ENCODE peak calls at places on chromosomes 16 and 17, in nine cellular contexts. One of them, this sample, is unnamed.
A peak's percentile ranks its signal among the peaks of the same experiment; 100 is the strongest.

GRCh38 chr17:70810609-70811008 is 641.3 kb downstream of the KCNJ2 start:
- DNase-seq in A549: no peak
- DNase-seq in pancreas: no peak
- DNase-seq in activated CD8-positive, alpha-beta T cell treated with anti-CD3 and anti-CD28 coated beads for 36 hours: no peak
- DNase-seq in kidney epithelial cell: no peak
- DNase-seq in fibroblast of lung: peak; percentile 77
- DNase-seq in IMR-90: peak; percentile 70
- DNase-seq in adrenal gland: no peak
- DNase-seq in fibroblast of mammary gland: no peak
- DNase-seq in this sample: peak; percentile 19

GRCh38 chr16:31868701-31869167 is 4.9 kb upstream of the ZNF267 start:
- DNase-seq in A549: peak; percentile 66
- DNase-seq in pancreas: no peak
- DNase-seq in activated CD8-positive, alpha-beta T cell treated with anti-CD3 and anti-CD28 coated beads for 36 hours: peak; percentile 91
- DNase-seq in kidney epithelial cell: no peak
- DNase-seq in fibroblast of lung: peak; percentile 78
- DNase-seq in IMR-90: peak; percentile 72
- DNase-seq in adrenal gland: peak; percentile 93
- DNase-seq in fibroblast of mammary gland: peak; percentile 70
- DNase-seq in this sample: no peak

GRCh38 chr16:23518435-23518891 is 8.2 kb upstream of the GGA2 start:
- DNase-seq in A549: no peak
- DNase-seq in pancreas: no peak
- DNase-seq in activated CD8-positive, alpha-beta T cell treated with anti-CD3 and anti-CD28 coated beads for 36 hours: no peak
- DNase-seq in kidney epithelial cell: no peak
- DNase-seq in fibroblast of lung: peak; percentile 51
- DNase-seq in IMR-90: peak; percentile 32
- DNase-seq in adrenal gland: no peak
- DNase-seq in fibroblast of mammary gland: no peak
- DNase-seq in this sample: no peak

GRCh38 chr17:64653985-64654355 is 8.1 kb downstream of the SMURF2 start:
- DNase-seq in A549: no peak
- DNase-seq in pancreas: no peak
- DNase-seq in activated CD8-positive, alpha-beta T cell treated with anti-CD3 and anti-CD28 coated beads for 36 hours: no peak
- DNase-seq in kidney epithelial cell: no peak
- DNase-seq in fibroblast of lung: peak; percentile 49
- DNase-seq in IMR-90: no peak
- DNase-seq in adrenal gland: no peak
- DNase-seq in fibroblast of mammary gland: peak; percentile 35
- DNase-seq in this sample: no peak

GRCh38 chr17:73007447-73007846 is 85.0 kb downstream of the SLC39A11 start:
- DNase-seq in A549: no peak
- DNase-seq in pancreas: no peak
- DNase-seq in activated CD8-positive, alpha-beta T cell treated with anti-CD3 and anti-CD28 coated beads for 36 hours: no peak
- DNase-seq in kidney epithelial cell: no peak
- DNase-seq in fibroblast of lung: peak; percentile 67
- DNase-seq in IMR-90: peak; percentile 80
- DNase-seq in adrenal gland: no peak
- DNase-seq in fibroblast of mammary gland: peak; percentile 59
- DNase-seq in this sample: no peak

GRCh38 chr17:80970044-80970761 is 21.4 kb upstream of the CHMP6 start:
- DNase-seq in A549: peak; percentile 44
- DNase-seq in pancreas: peak; percentile 76
- DNase-seq in activated CD8-positive, alpha-beta T cell treated with anti-CD3 and anti-CD28 coated beads for 36 hours: peak; percentile 73
- DNase-seq in kidney epithelial cell: no peak
- DNase-seq in fibroblast of lung: peak; percentile 27
- DNase-seq in IMR-90: no peak
- DNase-seq in adrenal gland: no peak
- DNase-seq in fibroblast of mammary gland: no peak
- DNase-seq in this sample: no peak

GRCh38 chr16:57734308-57734924 is 1.2 kb upstream of the KATNB1 start:
- DNase-seq in A549: no peak
- DNase-seq in pancreas: peak; percentile 29
- DNase-seq in activated CD8-positive, alpha-beta T cell treated with anti-CD3 and anti-CD28 coated beads for 36 hours: no peak
- DNase-seq in kidney epithelial cell: no peak
- DNase-seq in fibroblast of lung: no peak
- DNase-seq in IMR-90: no peak
- DNase-seq in adrenal gland: no peak
- DNase-seq in fibroblast of mammary gland: no peak
- DNase-seq in this sample: no peak

GRCh38 chr17:81063488-81064093 is 28.6 kb downstream of the BAIAP2 start:
- DNase-seq in A549: no peak
- DNase-seq in pancreas: no peak
- DNase-seq in activated CD8-positive, alpha-beta T cell treated with anti-CD3 and anti-CD28 coated beads for 36 hours: no peak
- DNase-seq in kidney epithelial cell: no peak
- DNase-seq in fibroblast of lung: no peak
- DNase-seq in IMR-90: no peak
- DNase-seq in adrenal gland: no peak
- DNase-seq in fibroblast of mammary gland: no peak
- DNase-seq in this sample: no peak

GRCh38 chr17:72510454-72511016 is 389.7 kb downstream of the SOX9 start:
- DNase-seq in A549: no peak
- DNase-seq in pancreas: no peak
- DNase-seq in activated CD8-positive, alpha-beta T cell treated with anti-CD3 and anti-CD28 coated beads for 36 hours: no peak
- DNase-seq in kidney epithelial cell: no peak
- DNase-seq in fibroblast of lung: peak; percentile 46
- DNase-seq in IMR-90: peak; percentile 27
- DNase-seq in adrenal gland: no peak
- DNase-seq in fibroblast of mammary gland: no peak
- DNase-seq in this sample: no peak

GRCh38 chr17:76736349-76737081 is 616 bp downstream of the SRSF2 start:
- DNase-seq in A549: peak; percentile 62
- DNase-seq in pancreas: peak; percentile 93
- DNase-seq in activated CD8-positive, alpha-beta T cell treated with anti-CD3 and anti-CD28 coated beads for 36 hours: peak; percentile 71
- DNase-seq in kidney epithelial cell: no peak
- DNase-seq in fibroblast of lung: peak; percentile 65
- DNase-seq in IMR-90: peak; percentile 60
- DNase-seq in adrenal gland: peak; percentile 88
- DNase-seq in fibroblast of mammary gland: peak; percentile 50
- DNase-seq in this sample: peak; percentile 39

GRCh38 chr17:44352922-44353655 is 8.0 kb downstream of the GRN start:
- DNase-seq in A549: no peak
- DNase-seq in pancreas: peak; percentile 72
- DNase-seq in activated CD8-positive, alpha-beta T cell treated with anti-CD3 and anti-CD28 coated beads for 36 hours: no peak
- DNase-seq in kidney epithelial cell: no peak
- DNase-seq in fibroblast of lung: no peak
- DNase-seq in IMR-90: no peak
- DNase-seq in adrenal gland: no peak
- DNase-seq in fibroblast of mammary gland: no peak
- DNase-seq in this sample: no peak

GRCh38 chr17:27422601-27423000 is 33.6 kb upstream of the KSR1 start:
- DNase-seq in A549: no peak
- DNase-seq in pancreas: no peak
- DNase-seq in activated CD8-positive, alpha-beta T cell treated with anti-CD3 and anti-CD28 coated beads for 36 hours: no peak
- DNase-seq in kidney epithelial cell: no peak
- DNase-seq in fibroblast of lung: no peak
- DNase-seq in IMR-90: no peak
- DNase-seq in adrenal gland: no peak
- DNase-seq in fibroblast of mammary gland: no peak
- DNase-seq in this sample: no peak

GRCh38 chr16:85129846-85130706 is 17.8 kb upstream of the CIBAR2 start:
- DNase-seq in A549: no peak
- DNase-seq in pancreas: no peak
- DNase-seq in activated CD8-positive, alpha-beta T cell treated with anti-CD3 and anti-CD28 coated beads for 36 hours: no peak
- DNase-seq in kidney epithelial cell: no peak
- DNase-seq in fibroblast of lung: peak; percentile 67
- DNase-seq in IMR-90: peak; percentile 68
- DNase-seq in adrenal gland: no peak
- DNase-seq in fibroblast of mammary gland: peak; percentile 69
- DNase-seq in this sample: no peak

GRCh38 chr17:1143573-1143972 is 36.2 kb downstream of the ABR start:
- DNase-seq in A549: no peak
- DNase-seq in pancreas: no peak
- DNase-seq in activated CD8-positive, alpha-beta T cell treated with anti-CD3 and anti-CD28 coated beads for 36 hours: no peak
- DNase-seq in kidney epithelial cell: no peak
- DNase-seq in fibroblast of lung: peak; percentile 48
- DNase-seq in IMR-90: peak; percentile 34
- DNase-seq in adrenal gland: no peak
- DNase-seq in fibroblast of mammary gland: no peak
- DNase-seq in this sample: no peak

DNA sequence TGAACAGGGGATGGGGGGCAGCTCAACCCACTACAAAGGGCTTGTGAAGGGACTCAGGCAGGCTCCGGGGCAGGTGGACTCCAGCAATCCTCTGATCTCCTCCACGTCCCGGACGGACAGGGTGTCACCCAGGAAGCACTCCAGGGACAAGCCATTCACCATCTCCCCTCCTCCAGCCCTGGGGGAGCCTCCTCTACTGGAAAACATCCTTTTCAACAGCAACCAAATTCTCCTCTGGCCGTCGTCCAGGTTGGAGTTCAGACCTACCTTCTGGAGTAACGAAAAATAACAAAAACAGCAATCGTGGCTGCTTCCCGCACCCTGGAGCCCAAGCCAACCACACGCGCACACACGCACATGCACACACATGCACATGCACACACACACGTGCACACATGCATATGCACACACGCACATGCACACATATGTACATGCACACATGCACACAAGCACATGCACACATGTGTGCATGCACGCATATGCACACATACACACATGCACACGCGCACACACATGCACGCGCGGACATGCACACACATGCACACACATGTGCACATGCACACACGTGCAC is 8.9 kb upstream of the RBFOX3 start:
- DNase-seq in A549: no peak
- DNase-seq in pancreas: peak; percentile 20
- DNase-seq in activated CD8-positive, alpha-beta T cell treated with anti-CD3 and anti-CD28 coated beads for 36 hours: no peak
- DNase-seq in kidney epithelial cell: no peak
- DNase-seq in fibroblast of lung: no peak
- DNase-seq in IMR-90: no peak
- DNase-seq in adrenal gland: peak; percentile 24
- DNase-seq in fibroblast of mammary gland: no peak
- DNase-seq in this sample: no peak
- TF ChIP-seq CTCF in A549: no peak
- TF ChIP-seq CTCF in pancreas: no peak
- TF ChIP-seq CTCF in activated CD8-positive, alpha-beta T cell treated with anti-CD3 and anti-CD28 coated beads for 36 hours: no peak
- TF ChIP-seq CTCF in kidney epithelial cell: no peak
- TF ChIP-seq CTCF in fibroblast of lung: no peak
- TF ChIP-seq CTCF in IMR-90: no peak
- TF ChIP-seq CTCF in adrenal gland: no peak
- TF ChIP-seq CTCF in fibroblast of mammary gland: no peak
- TF ChIP-seq CTCF in this sample: no peak

GRCh38 chr17:63476857-63477470 is at the start of gene ACE:
- DNase-seq in A549: peak; percentile 62
- DNase-seq in pancreas: peak; percentile 80
- DNase-seq in activated CD8-positive, alpha-beta T cell treated with anti-CD3 and anti-CD28 coated beads for 36 hours: peak; percentile 53
- DNase-seq in kidney epithelial cell: no peak
- DNase-seq in fibroblast of lung: no peak
- DNase-seq in IMR-90: peak; percentile 15
- DNase-seq in adrenal gland: no peak
- DNase-seq in fibroblast of mammary gland: no peak
- DNase-seq in this sample: no peak
- TF ChIP-seq CTCF in A549: no peak
- TF ChIP-seq CTCF in pancreas: no peak
- TF ChIP-seq CTCF in activated CD8-positive, alpha-beta T cell treated with anti-CD3 and anti-CD28 coated beads for 36 hours: peak; percentile 4
- TF ChIP-seq CTCF in kidney epithelial cell: no peak
- TF ChIP-seq CTCF in fibroblast of lung: no peak
- TF ChIP-seq CTCF in IMR-90: no peak
- TF ChIP-seq CTCF in adrenal gland: no peak
- TF ChIP-seq CTCF in fibroblast of mammary gland: no peak
- TF ChIP-seq CTCF in this sample: no peak

GRCh38 chr17:56751145-56751743 is 82.5 kb downstream of the C17orf67 start:
- DNase-seq in A549: no peak
- DNase-seq in pancreas: no peak
- DNase-seq in activated CD8-positive, alpha-beta T cell treated with anti-CD3 and anti-CD28 coated beads for 36 hours: no peak
- DNase-seq in kidney epithelial cell: no peak
- DNase-seq in fibroblast of lung: no peak
- DNase-seq in IMR-90: no peak
- DNase-seq in adrenal gland: no peak
- DNase-seq in fibroblast of mammary gland: no peak
- DNase-seq in this sample: no peak
- TF ChIP-seq CTCF in A549: no peak
- TF ChIP-seq CTCF in pancreas: no peak
- TF ChIP-seq CTCF in activated CD8-positive, alpha-beta T cell treated with anti-CD3 and anti-CD28 coated beads for 36 hours: no peak
- TF ChIP-seq CTCF in kidney epithelial cell: peak; percentile 14
- TF ChIP-seq CTCF in fibroblast of lung: no peak
- TF ChIP-seq CTCF in IMR-90: no peak
- TF ChIP-seq CTCF in adrenal gland: no peak
- TF ChIP-seq CTCF in fibroblast of mammary gland: no peak
- TF ChIP-seq CTCF in this sample: no peak

GRCh38 chr16:82016268-82016667 is 5.0 kb upstream of the SDR42E1 start:
- DNase-seq in A549: peak; percentile 35
- DNase-seq in pancreas: no peak
- DNase-seq in activated CD8-positive, alpha-beta T cell treated with anti-CD3 and anti-CD28 coated beads for 36 hours: no peak
- DNase-seq in kidney epithelial cell: no peak
- DNase-seq in fibroblast of lung: peak; percentile 24
- DNase-seq in IMR-90: peak; percentile 14
- DNase-seq in adrenal gland: no peak
- DNase-seq in fibroblast of mammary gland: peak; percentile 34
- DNase-seq in this sample: peak; percentile 46
- TF ChIP-seq CTCF in A549: peak; percentile 7
- TF ChIP-seq CTCF in pancreas: no peak
- TF ChIP-seq CTCF in activated CD8-positive, alpha-beta T cell treated with anti-CD3 and anti-CD28 coated beads for 36 hours: no peak
- TF ChIP-seq CTCF in kidney epithelial cell: peak; percentile 12
- TF ChIP-seq CTCF in fibroblast of lung: no peak
- TF ChIP-seq CTCF in IMR-90: peak; percentile 18
- TF ChIP-seq CTCF in adrenal gland: no peak
- TF ChIP-seq CTCF in fibroblast of mammary gland: peak; percentile 26
- TF ChIP-seq CTCF in this sample: peak; percentile 24

This sample was measured in AG09319.